ENCODE peak calls at places on chromosomes 3 and 15, in nine cellular contexts. One of them, this sample, is unnamed.

GRCh38 chr15:81723758-81724157 is 322.1 kb downstream of the MEX3B start:
- DNase-seq in esophagus squamous epithelium: no peak
- DNase-seq in cardiac septum: no peak
- DNase-seq in foreskin fibroblast: no peak
- DNase-seq in cardiac fibroblast: no peak
- DNase-seq in KBM-7: no peak
- DNase-seq in mesothelial cell of epicardium: no peak
- DNase-seq in neuronal stem cell: no peak
- DNase-seq in RWPE1: no peak
- DNase-seq in this sample: no peak

GRCh38 chr3:154783053-154784037 is 296.8 kb upstream of the MME start:
- DNase-seq in RWPE1: no peak
- DNase-seq in mesothelial cell of epicardium: no peak
- DNase-seq in KBM-7: peak
- DNase-seq in cardiac septum: no peak
- DNase-seq in esophagus squamous epithelium: no peak
- DNase-seq in foreskin fibroblast: no peak
- DNase-seq in cardiac fibroblast: no peak
- DNase-seq in neuronal stem cell: no peak
- DNase-seq in this sample: no peak

GRCh38 chr15:40067921-40068624 is 29.1 kb upstream of the SRP14 start:
- DNase-seq in foreskin fibroblast: peak
- DNase-seq in RWPE1: no peak
- DNase-seq in neuronal stem cell: no peak
- DNase-seq in KBM-7: no peak
- DNase-seq in cardiac septum: peak
- DNase-seq in cardiac fibroblast: peak
- DNase-seq in esophagus squamous epithelium: no peak
- DNase-seq in mesothelial cell of epicardium: no peak
- DNase-seq in this sample: no peak

GRCh38 chr3:38030126-38031021 is 932 bp upstream of the PLCD1 start:
- DNase-seq in KBM-7: no peak
- DNase-seq in mesothelial cell of epicardium: no peak
- DNase-seq in foreskin fibroblast: no peak
- DNase-seq in RWPE1: no peak
- DNase-seq in esophagus squamous epithelium: no peak
- DNase-seq in cardiac septum: no peak
- DNase-seq in cardiac fibroblast: no peak
- DNase-seq in neuronal stem cell: no peak
- DNase-seq in this sample: no peak

GRCh38 chr3:183564046-183564445 is 8.5 kb upstream of the KLHL6 start:
- DNase-seq in esophagus squamous epithelium: no peak
- DNase-seq in KBM-7: peak
- DNase-seq in foreskin fibroblast: no peak
- DNase-seq in neuronal stem cell: no peak
- DNase-seq in RWPE1: no peak
- DNase-seq in mesothelial cell of epicardium: no peak
- DNase-seq in cardiac septum: peak
- DNase-seq in cardiac fibroblast: no peak
- DNase-seq in this sample: no peak

GRCh38 chr15:67501177-67501835 is 19.6 kb upstream of the C15orf61 start:
- DNase-seq in cardiac fibroblast: peak
- DNase-seq in RWPE1: peak
- DNase-seq in KBM-7: peak
- DNase-seq in neuronal stem cell: no peak
- DNase-seq in esophagus squamous epithelium: no peak
- DNase-seq in cardiac septum: no peak
- DNase-seq in foreskin fibroblast: peak
- DNase-seq in mesothelial cell of epicardium: no peak
- DNase-seq in this sample: peak

GRCh38 chr3:50177346-50177745 is 14.1 kb upstream of the GNAT1 start:
- DNase-seq in mesothelial cell of epicardium: no peak
- DNase-seq in RWPE1: no peak
- DNase-seq in neuronal stem cell: no peak
- DNase-seq in esophagus squamous epithelium: no peak
- DNase-seq in foreskin fibroblast: peak
- DNase-seq in KBM-7: no peak
- DNase-seq in cardiac septum: no peak
- DNase-seq in cardiac fibroblast: no peak
- DNase-seq in this sample: no peak

GRCh38 chr3:111858641-111859040 is 424 bp upstream of the PHLDB2 start:
- DNase-seq in mesothelial cell of epicardium: no peak
- DNase-seq in esophagus squamous epithelium: no peak
- DNase-seq in cardiac septum: no peak
- DNase-seq in foreskin fibroblast: no peak
- DNase-seq in RWPE1: no peak
- DNase-seq in KBM-7: no peak
- DNase-seq in neuronal stem cell: no peak
- DNase-seq in cardiac fibroblast: no peak
- DNase-seq in this sample: no peak

GRCh38 chr3:185630182-185630622 is 44.1 kb downstream of the SENP2 start:
- DNase-seq in neuronal stem cell: no peak
- DNase-seq in KBM-7: no peak
- DNase-seq in mesothelial cell of epicardium: no peak
- DNase-seq in cardiac fibroblast: peak
- DNase-seq in foreskin fibroblast: peak
- DNase-seq in esophagus squamous epithelium: no peak
- DNase-seq in RWPE1: no peak
- DNase-seq in cardiac septum: no peak
- DNase-seq in this sample: peak

GRCh38 chr3:40751652-40752051 is 226.9 kb downstream of the ZNF621 start:
- DNase-seq in cardiac septum: no peak
- DNase-seq in cardiac fibroblast: no peak
- DNase-seq in esophagus squamous epithelium: no peak
- DNase-seq in RWPE1: no peak
- DNase-seq in KBM-7: no peak
- DNase-seq in foreskin fibroblast: no peak
- DNase-seq in mesothelial cell of epicardium: no peak
- DNase-seq in neuronal stem cell: no peak
- DNase-seq in this sample: no peak

GRCh38 chr3:122260206-122260605 is 64.8 kb upstream of the CSTA start:
- DNase-seq in neuronal stem cell: no peak
- DNase-seq in KBM-7: no peak
- DNase-seq in cardiac septum: no peak
- DNase-seq in mesothelial cell of epicardium: no peak
- DNase-seq in cardiac fibroblast: no peak
- DNase-seq in esophagus squamous epithelium: no peak
- DNase-seq in foreskin fibroblast: no peak
- DNase-seq in RWPE1: no peak
- DNase-seq in this sample: no peak

GRCh38 chr3:98890960-98891910 is 10.3 kb downstream of the DCBLD2 start:
- DNase-seq in foreskin fibroblast: no peak
- DNase-seq in neuronal stem cell: no peak
- DNase-seq in esophagus squamous epithelium: no peak
- DNase-seq in RWPE1: no peak
- DNase-seq in KBM-7: no peak
- DNase-seq in cardiac septum: no peak
- DNase-seq in mesothelial cell of epicardium: no peak
- DNase-seq in cardiac fibroblast: peak
- DNase-seq in this sample: no peak

GRCh38 chr3:105401691-105402149 is 35.0 kb downstream of the ALCAM start:
- DNase-seq in KBM-7: no peak
- DNase-seq in mesothelial cell of epicardium: no peak
- DNase-seq in RWPE1: peak
- DNase-seq in neuronal stem cell: no peak
- DNase-seq in esophagus squamous epithelium: no peak
- DNase-seq in foreskin fibroblast: no peak
- DNase-seq in cardiac fibroblast: peak
- DNase-seq in cardiac septum: no peak
- DNase-seq in this sample: peak